ENCODE peak calls at places on chromosomes 4 and X, in nine cellular contexts. One of them, this sample, is unnamed.

GRCh38 chr4:113951263-113951662 is 28.2 kb downstream of the ARSJ start:
- DNase-seq in heart left ventricle: peak; percentile 29
- DNase-seq in astrocyte: peak; percentile 68
- DNase-seq in mesenchymal stem cell: no peak
- DNase-seq in aorta: peak; percentile 53
- DNase-seq in psoas muscle: peak; percentile 18
- DNase-seq in kidney epithelial cell: no peak
- DNase-seq in CD8-positive, alpha-beta T cell: no peak
- DNase-seq in AG04449: no peak
- DNase-seq in this sample: no peak

GRCh38 chrX:70089575-70090297 is 27.5 kb downstream of the OTUD6A start:
- DNase-seq in heart left ventricle: no peak
- DNase-seq in astrocyte: peak; percentile 7
- DNase-seq in mesenchymal stem cell: peak; percentile 0
- DNase-seq in aorta: no peak
- DNase-seq in psoas muscle: no peak
- DNase-seq in kidney epithelial cell: peak; percentile 7
- DNase-seq in CD8-positive, alpha-beta T cell: no peak
- DNase-seq in AG04449: peak; percentile 2
- DNase-seq in this sample: no peak

GRCh38 chr4:78684196-78685079 is 91.7 kb upstream of the BMP2K start:
- DNase-seq in heart left ventricle: no peak
- DNase-seq in astrocyte: peak; percentile 64
- DNase-seq in mesenchymal stem cell: no peak
- DNase-seq in aorta: no peak
- DNase-seq in psoas muscle: no peak
- DNase-seq in kidney epithelial cell: no peak
- DNase-seq in CD8-positive, alpha-beta T cell: no peak
- DNase-seq in AG04449: peak; percentile 14
- DNase-seq in this sample: no peak

GRCh38 chr4:156377036-156377700 is 423.5 kb upstream of the CTSO start:
- DNase-seq in heart left ventricle: no peak
- DNase-seq in astrocyte: peak; percentile 88
- DNase-seq in mesenchymal stem cell: peak; percentile 65
- DNase-seq in aorta: no peak
- DNase-seq in psoas muscle: no peak
- DNase-seq in kidney epithelial cell: no peak
- DNase-seq in CD8-positive, alpha-beta T cell: no peak
- DNase-seq in AG04449: peak; percentile 44
- DNase-seq in this sample: no peak

GRCh38 chr4:19850909-19851308 is 400.8 kb upstream of the SLIT2 start:
- DNase-seq in heart left ventricle: no peak
- DNase-seq in astrocyte: peak; percentile 93
- DNase-seq in mesenchymal stem cell: peak; percentile 59
- DNase-seq in aorta: no peak
- DNase-seq in psoas muscle: no peak
- DNase-seq in kidney epithelial cell: peak; percentile 75
- DNase-seq in CD8-positive, alpha-beta T cell: no peak
- DNase-seq in AG04449: peak; percentile 38
- DNase-seq in this sample: no peak

GRCh38 chr4:121462660-121463261 is 81.9 kb upstream of the QRFPR start:
- DNase-seq in heart left ventricle: peak; percentile 34
- DNase-seq in astrocyte: peak; percentile 52
- DNase-seq in mesenchymal stem cell: peak; percentile 62
- DNase-seq in aorta: no peak
- DNase-seq in psoas muscle: no peak
- DNase-seq in kidney epithelial cell: peak; percentile 25
- DNase-seq in CD8-positive, alpha-beta T cell: peak; percentile 23
- DNase-seq in AG04449: peak; percentile 7
- DNase-seq in this sample: no peak

GRCh38 chr4:114272226-114272625 is 292.8 kb upstream of the ARSJ start:
- DNase-seq in heart left ventricle: no peak
- DNase-seq in astrocyte: peak; percentile 100
- DNase-seq in mesenchymal stem cell: peak; percentile 89
- DNase-seq in aorta: no peak
- DNase-seq in psoas muscle: no peak
- DNase-seq in kidney epithelial cell: peak; percentile 97
- DNase-seq in CD8-positive, alpha-beta T cell: no peak
- DNase-seq in AG04449: peak; percentile 99
- DNase-seq in this sample: no peak

GRCh38 chr4:147822128-147822527 is 90.2 kb downstream of the ARHGAP10 start:
- DNase-seq in heart left ventricle: peak; percentile 92
- DNase-seq in astrocyte: peak; percentile 65
- DNase-seq in mesenchymal stem cell: peak; percentile 56
- DNase-seq in aorta: peak; percentile 77
- DNase-seq in psoas muscle: peak; percentile 83
- DNase-seq in kidney epithelial cell: no peak
- DNase-seq in CD8-positive, alpha-beta T cell: no peak
- DNase-seq in AG04449: no peak
- DNase-seq in this sample: peak; percentile 82

GRCh38 chr4:20203508-20203907 is 48.2 kb upstream of the SLIT2 start:
- DNase-seq in heart left ventricle: no peak
- DNase-seq in astrocyte: peak; percentile 91
- DNase-seq in mesenchymal stem cell: peak; percentile 52
- DNase-seq in aorta: no peak
- DNase-seq in psoas muscle: no peak
- DNase-seq in kidney epithelial cell: no peak
- DNase-seq in CD8-positive, alpha-beta T cell: no peak
- DNase-seq in AG04449: peak; percentile 88
- DNase-seq in this sample: no peak

GRCh38 chr4:4659871-4660651 is 118.2 kb upstream of the STX18 start:
- DNase-seq in heart left ventricle: no peak
- DNase-seq in astrocyte: peak; percentile 93
- DNase-seq in mesenchymal stem cell: peak; percentile 93
- DNase-seq in aorta: peak; percentile 59
- DNase-seq in psoas muscle: no peak
- DNase-seq in kidney epithelial cell: peak; percentile 38
- DNase-seq in CD8-positive, alpha-beta T cell: no peak
- DNase-seq in AG04449: peak; percentile 49
- DNase-seq in this sample: no peak

GRCh38 chr4:54091637-54092404 is 8.1 kb upstream of the GSX2 start:
- DNase-seq in heart left ventricle: peak; percentile 84
- DNase-seq in astrocyte: peak; percentile 49
- DNase-seq in mesenchymal stem cell: peak; percentile 85
- DNase-seq in aorta: peak; percentile 89
- DNase-seq in psoas muscle: peak; percentile 86
- DNase-seq in kidney epithelial cell: no peak
- DNase-seq in CD8-positive, alpha-beta T cell: peak; percentile 87
- DNase-seq in AG04449: no peak
- DNase-seq in this sample: no peak

GRCh38 chr4:160481696-160482330 is 1378.9 kb downstream of the RAPGEF2 start:
- DNase-seq in heart left ventricle: no peak
- DNase-seq in astrocyte: no peak
- DNase-seq in mesenchymal stem cell: no peak
- DNase-seq in aorta: no peak
- DNase-seq in psoas muscle: no peak
- DNase-seq in kidney epithelial cell: no peak
- DNase-seq in CD8-positive, alpha-beta T cell: no peak
- DNase-seq in AG04449: no peak
- DNase-seq in this sample: no peak

GRCh38 chr4:186724048-186724860 is 598 bp upstream of the FAT1 start:
- DNase-seq in heart left ventricle: peak; percentile 63
- DNase-seq in astrocyte: peak; percentile 48
- DNase-seq in mesenchymal stem cell: peak; percentile 60
- DNase-seq in aorta: peak; percentile 68
- DNase-seq in psoas muscle: peak; percentile 40
- DNase-seq in kidney epithelial cell: no peak
- DNase-seq in CD8-positive, alpha-beta T cell: no peak
- DNase-seq in AG04449: no peak
- DNase-seq in this sample: peak; percentile 80

GRCh38 chr4:184097240-184097619 is 120.4 kb downstream of the ENPP6 start:
- DNase-seq in heart left ventricle: peak; percentile 61
- DNase-seq in astrocyte: no peak
- DNase-seq in mesenchymal stem cell: no peak
- DNase-seq in aorta: peak; percentile 81
- DNase-seq in psoas muscle: peak; percentile 62
- DNase-seq in kidney epithelial cell: no peak
- DNase-seq in CD8-positive, alpha-beta T cell: no peak
- DNase-seq in AG04449: no peak
- DNase-seq in this sample: no peak

GRCh38 chr4:70992354-70992753 is 1.1 kb upstream of the DCK start:
- DNase-seq in heart left ventricle: no peak
- DNase-seq in astrocyte: no peak
- DNase-seq in mesenchymal stem cell: no peak
- DNase-seq in aorta: no peak
- DNase-seq in psoas muscle: no peak
- DNase-seq in kidney epithelial cell: no peak
- DNase-seq in CD8-positive, alpha-beta T cell: no peak
- DNase-seq in AG04449: no peak
- DNase-seq in this sample: no peak

GRCh38 chr4:30716158-30716557 is 4.0 kb upstream of the PCDH7 start:
- DNase-seq in heart left ventricle: no peak
- DNase-seq in astrocyte: no peak
- DNase-seq in mesenchymal stem cell: peak; percentile 67
- DNase-seq in aorta: no peak
- DNase-seq in psoas muscle: no peak
- DNase-seq in kidney epithelial cell: no peak
- DNase-seq in CD8-positive, alpha-beta T cell: no peak
- DNase-seq in AG04449: no peak
- DNase-seq in this sample: no peak
- H3K4me3 ChIP-seq in heart left ventricle: no peak overlapping the region
- H3K4me3 ChIP-seq in astrocyte: peak overlapping the region; percentile 66
- H3K4me3 ChIP-seq in mesenchymal stem cell: peak overlapping the region; percentile 73
- H3K4me3 ChIP-seq in aorta: peak overlapping the region; percentile 38
- H3K4me3 ChIP-seq in psoas muscle: peak overlapping the region; percentile 46
- H3K4me3 ChIP-seq in kidney epithelial cell: no peak overlapping the region
- H3K4me3 ChIP-seq in CD8-positive, alpha-beta T cell: no peak overlapping the region
- H3K4me3 ChIP-seq in AG04449: no peak overlapping the region
- H3K4me3 ChIP-seq in this sample: peak overlapping the region; percentile 91

DNA sequence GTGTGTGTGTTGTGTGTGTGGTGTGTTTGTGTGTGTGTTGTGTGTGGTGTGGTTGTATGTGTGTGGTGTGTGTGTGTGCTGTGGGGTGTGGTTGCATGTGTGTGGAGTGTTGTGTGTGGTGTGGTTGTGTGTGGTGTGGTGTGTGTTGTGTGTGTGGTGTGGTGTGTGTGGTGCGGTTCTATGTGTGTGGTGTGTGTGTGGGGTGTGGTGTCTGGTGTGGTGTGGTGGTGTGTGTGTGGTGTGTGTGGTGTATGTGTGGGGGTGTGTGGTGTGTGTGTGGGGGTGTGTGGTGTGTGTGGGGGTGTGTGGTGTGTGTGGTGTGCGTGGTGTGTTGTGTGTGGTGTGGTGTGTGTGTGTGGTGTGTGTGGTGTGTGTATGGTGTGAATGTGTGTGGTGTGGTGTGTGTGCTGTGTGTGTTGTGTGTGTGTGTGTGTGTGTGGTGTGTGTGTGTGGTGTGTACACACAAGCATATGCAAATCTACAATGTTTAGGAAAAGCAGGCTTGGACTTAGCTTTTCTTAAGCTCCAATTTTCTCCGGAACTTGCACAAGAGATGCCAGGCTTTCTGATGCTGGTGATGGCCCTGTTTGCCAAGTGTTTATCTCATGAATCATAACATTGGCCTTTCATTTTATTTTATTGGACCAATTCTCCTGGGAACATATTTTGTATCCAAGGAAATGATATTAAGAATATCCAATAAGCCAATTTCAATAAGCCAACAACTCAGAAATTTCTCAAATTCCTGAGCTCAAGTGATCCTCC is 148.7 kb downstream of the SPATA18 start:
- DNase-seq in heart left ventricle: no peak
- DNase-seq in astrocyte: peak; percentile 1
- DNase-seq in mesenchymal stem cell: peak; percentile 6
- DNase-seq in aorta: no peak
- DNase-seq in psoas muscle: no peak
- DNase-seq in kidney epithelial cell: no peak
- DNase-seq in CD8-positive, alpha-beta T cell: no peak
- DNase-seq in AG04449: no peak
- DNase-seq in this sample: no peak
- H3K4me3 ChIP-seq in heart left ventricle: no peak overlapping the region
- H3K4me3 ChIP-seq in astrocyte: no peak overlapping the region
- H3K4me3 ChIP-seq in mesenchymal stem cell: no peak overlapping the region
- H3K4me3 ChIP-seq in aorta: no peak overlapping the region
- H3K4me3 ChIP-seq in psoas muscle: no peak overlapping the region
- H3K4me3 ChIP-seq in kidney epithelial cell: no peak overlapping the region
- H3K4me3 ChIP-seq in CD8-positive, alpha-beta T cell: no peak overlapping the region
- H3K4me3 ChIP-seq in AG04449: no peak overlapping the region
- H3K4me3 ChIP-seq in this sample: no peak overlapping the region

GRCh38 chr4:1404573-1405248 is 1.5 kb downstream of the NKX1-1 start:
- DNase-seq in heart left ventricle: no peak
- DNase-seq in astrocyte: no peak
- DNase-seq in mesenchymal stem cell: no peak
- DNase-seq in aorta: no peak
- DNase-seq in psoas muscle: no peak
- DNase-seq in kidney epithelial cell: no peak
- DNase-seq in CD8-positive, alpha-beta T cell: no peak
- DNase-seq in AG04449: no peak
- DNase-seq in this sample: no peak
- H3K4me3 ChIP-seq in heart left ventricle: no peak overlapping the region
- H3K4me3 ChIP-seq in astrocyte: no peak overlapping the region
- H3K4me3 ChIP-seq in mesenchymal stem cell: no peak overlapping the region
- H3K4me3 ChIP-seq in aorta: no peak overlapping the region
- H3K4me3 ChIP-seq in psoas muscle: peak overlapping the region; percentile 7
- H3K4me3 ChIP-seq in kidney epithelial cell: no peak overlapping the region
- H3K4me3 ChIP-seq in CD8-positive, alpha-beta T cell: no peak overlapping the region
- H3K4me3 ChIP-seq in AG04449: no peak overlapping the region
- H3K4me3 ChIP-seq in this sample: peak overlapping the region; percentile 9

GRCh38 chr4:26707342-26707741 is 123.5 kb downstream of the TBC1D19 start:
- DNase-seq in heart left ventricle: no peak
- DNase-seq in astrocyte: no peak
- DNase-seq in mesenchymal stem cell: no peak
- DNase-seq in aorta: no peak
- DNase-seq in psoas muscle: no peak
- DNase-seq in kidney epithelial cell: no peak
- DNase-seq in CD8-positive, alpha-beta T cell: no peak
- DNase-seq in AG04449: no peak
- DNase-seq in this sample: no peak

GRCh38 chr4:26713563-26714145 is 129.8 kb downstream of the TBC1D19 start:
- DNase-seq in heart left ventricle: no peak
- DNase-seq in astrocyte: no peak
- DNase-seq in mesenchymal stem cell: no peak
- DNase-seq in aorta: no peak
- DNase-seq in psoas muscle: no peak
- DNase-seq in kidney epithelial cell: no peak
- DNase-seq in CD8-positive, alpha-beta T cell: no peak
- DNase-seq in AG04449: no peak
- DNase-seq in this sample: no peak

DNA sequence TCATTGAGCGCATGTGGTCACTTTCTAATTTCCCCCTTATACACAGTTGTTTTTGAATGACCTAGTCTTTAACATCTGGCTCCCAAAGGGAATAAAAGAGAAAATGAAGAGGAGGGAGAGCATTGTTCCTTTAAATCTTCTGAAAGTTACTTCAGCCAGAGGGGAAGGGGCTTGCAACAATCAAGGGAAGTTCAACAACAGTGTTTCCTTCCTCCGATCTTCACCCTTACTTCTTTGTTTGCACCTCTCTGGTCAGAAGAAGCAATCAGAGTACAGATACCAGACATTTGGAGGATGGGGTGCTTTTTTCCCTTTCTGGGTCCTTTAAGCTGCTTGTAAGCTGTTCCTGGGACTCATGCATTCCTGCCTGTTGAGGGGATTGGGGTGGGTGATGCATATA is 125.4 kb downstream of the TBC1D19 start:
- DNase-seq in heart left ventricle: no peak
- DNase-seq in astrocyte: no peak
- DNase-seq in mesenchymal stem cell: no peak
- DNase-seq in aorta: no peak
- DNase-seq in psoas muscle: no peak
- DNase-seq in kidney epithelial cell: no peak
- DNase-seq in CD8-positive, alpha-beta T cell: no peak
- DNase-seq in AG04449: no peak
- DNase-seq in this sample: no peak
- H3K4me3 ChIP-seq in heart left ventricle: no peak overlapping the region
- H3K4me3 ChIP-seq in astrocyte: no peak overlapping the region
- H3K4me3 ChIP-seq in mesenchymal stem cell: no peak overlapping the region
- H3K4me3 ChIP-seq in aorta: no peak overlapping the region
- H3K4me3 ChIP-seq in psoas muscle: no peak overlapping the region
- H3K4me3 ChIP-seq in kidney epithelial cell: no peak overlapping the region
- H3K4me3 ChIP-seq in CD8-positive, alpha-beta T cell: no peak overlapping the region
- H3K4me3 ChIP-seq in AG04449: no peak overlapping the region
- H3K4me3 ChIP-seq in this sample: no peak overlapping the region